ENCODE peak calls at places on chromosomes 16 and 17, in seven cellular contexts. J, S, O, B, V, C and A are unnamed samples.

GRCh38 chr17:83182620-83183063 is 103.2 kb downstream of the METRNL start:
- DNase-seq in J (no peak), S (no peak), O (no peak), B (no peak), V (no peak), C (peak; percentile 74), A (peak; percentile 77)

GRCh38 chr17:50185724-50186545 is 15.5 kb downstream of the COL1A1 start:
- DNase-seq in J (no peak), S (no peak), O (no peak), B (no peak), V (no peak), C (no peak), A (no peak)

GRCh38 chr17:8075081-8075480 is 12.4 kb downstream of the ALOX12B start:
- DNase-seq in J (no peak), S (no peak), O (no peak), B (peak; percentile 21), V (no peak), C (peak; percentile 53), A (no peak)

GRCh38 chr17:7586673-7587419 is 3.0 kb downstream of the SOX15 start:
- DNase-seq in J (peak; percentile 54), S (no peak), O (peak; percentile 64), B (no peak), V (peak; percentile 66), C (no peak), A (no peak)

GRCh38 chr17:63497708-63498483 is 21.0 kb downstream of the ACE start:
- DNase-seq in J (no peak), S (no peak), O (no peak), B (no peak), V (peak; percentile 85), C (no peak), A (no peak)

GRCh38 chr16:80738521-80738920 is 65.9 kb downstream of the CDYL2 start:
- DNase-seq in J (no peak), S (no peak), O (no peak), B (no peak), V (no peak), C (no peak), A (no peak)

GRCh38 chr16:66928702-66929388 is 3.5 kb upstream of the RRAD start:
- DNase-seq in J (no peak), S (no peak), O (peak; percentile 49), B (no peak), V (peak; percentile 88), C (no peak), A (no peak)

GRCh38 chr17:17523001-17523713 is 27.0 kb upstream of the RASD1 start:
- DNase-seq in J (peak; percentile 89), S (no peak), O (no peak), B (no peak), V (peak; percentile 25), C (no peak), A (no peak)

GRCh38 chr17:69466905-69467630 is 52.6 kb downstream of the MAP2K6 start:
- DNase-seq in J (no peak), S (no peak), O (no peak), B (no peak), V (peak; percentile 65), C (no peak), A (no peak)

GRCh38 chr17:181213-182163 is at the start of gene DOC2B:
- DNase-seq in J (peak; percentile 69), S (peak; percentile 19), O (peak; percentile 39), B (peak; percentile 89), V (peak; percentile 74), C (no peak), A (no peak)

GRCh38 chr16:88782454-88783390 is 2.3 kb downstream of the PIEZO1 start:
- DNase-seq in J (no peak), S (no peak), O (no peak), B (peak; percentile 80), V (no peak), C (peak; percentile 80), A (no peak)

GRCh38 chr17:75036643-75037268 is 10.0 kb downstream of the ATP5PD start:
- DNase-seq in J (peak; percentile 85), S (peak; percentile 78), O (peak; percentile 90), B (peak; percentile 91), V (peak; percentile 72), C (peak; percentile 96), A (peak; percentile 94)

GRCh38 chr17:79913451-79913850 is 74.2 kb upstream of the CBX4 start:
- DNase-seq in J (no peak), S (no peak), O (no peak), B (peak; percentile 39), V (peak; percentile 0), C (no peak), A (no peak)

GRCh38 chr17:44210342-44211192 is 8.9 kb downstream of the UBTF start:
- DNase-seq in J (peak; percentile 92), S (peak; percentile 75), O (peak; percentile 92), B (peak; percentile 99), V (peak; percentile 94), C (peak; percentile 96), A (peak; percentile 91)

GRCh38 chr17:65101371-65101770 is 35.8 kb upstream of the RGS9 start:
- DNase-seq in J (no peak), S (no peak), O (no peak), B (no peak), V (no peak), C (peak; percentile 66), A (no peak)

GRCh38 chr17:13477180-13477611 is 124.5 kb downstream of the HS3ST3A1 start:
- DNase-seq in J (no peak), S (no peak), O (no peak), B (no peak), V (no peak), C (no peak), A (no peak)

GRCh38 chr16:86514656-86515376 is 4.5 kb downstream of the FOXF1 start:
- DNase-seq in J (no peak), S (no peak), O (no peak), B (no peak), V (no peak), C (no peak), A (no peak)

GRCh38 chr16:56610609-56611111 is 2.3 kb downstream of the MT2A start:
- DNase-seq in J (no peak), S (no peak), O (no peak), B (no peak), V (no peak), C (no peak), A (no peak)

GRCh38 chr16:733382-734207 is 6.7 kb downstream of the HAGHL start:
- DNase-seq in J (no peak), S (no peak), O (no peak), B (peak; percentile 75), V (peak; percentile 79), C (peak; percentile 61), A (no peak)

GRCh38 chr17:58432806-58433573 is 15.7 kb upstream of the RNF43 start:
- DNase-seq in J (no peak), S (no peak), O (no peak), B (no peak), V (no peak), C (no peak), A (no peak)

GRCh38 chr17:47704116-47704515 is 10.2 kb downstream of the TBKBP1 start:
- DNase-seq in J (no peak), S (no peak), O (peak; percentile 29), B (peak; percentile 91), V (peak; percentile 25), C (peak; percentile 54), A (no peak)

GRCh38 chr17:50177983-50178834 is 12.4 kb downstream of the SGCA start:
- DNase-seq in J (peak; percentile 79), S (peak; percentile 84), O (peak; percentile 79), B (peak; percentile 91), V (peak; percentile 80), C (peak; percentile 95), A (no peak)

GRCh38 chr16:86072328-86073102 is 173.6 kb downstream of the IRF8 start:
- DNase-seq in J (peak; percentile 61), S (peak; percentile 53), O (peak; percentile 69), B (peak; percentile 71), V (peak; percentile 81), C (peak; percentile 89), A (no peak)

GRCh38 chr16:30761427-30761927 is 385 bp downstream of the CFAP119 start:
- DNase-seq in J (no peak), S (no peak), O (peak; percentile 43), B (peak; percentile 85), V (peak; percentile 80), C (no peak), A (no peak)

GRCh38 chr17:58357312-58358297 is 5.6 kb upstream of the SUPT4H1 start:
- DNase-seq in J (no peak), S (no peak), O (no peak), B (no peak), V (no peak), C (no peak), A (no peak)

GRCh38 chr17:79971651-79972050 is 64.0 kb downstream of the TBC1D16 start:
- DNase-seq in J (no peak), S (no peak), O (no peak), B (no peak), V (no peak), C (peak; percentile 54), A (peak; percentile 38)

GRCh38 chr17:42413464-42414040 is 9.5 kb downstream of the CAVIN1 start:
- DNase-seq in J (no peak), S (no peak), O (no peak), B (no peak), V (no peak), C (no peak), A (no peak)

GRCh38 chr16:84928679-84929420 is 82.5 kb downstream of the ZDHHC7 start:
- DNase-seq in J (peak; percentile 70), S (no peak), O (peak; percentile 58), B (peak; percentile 79), V (no peak), C (peak; percentile 94), A (peak; percentile 93)
- H3K4me1 ChIP-seq in J (peaks cover 13% of the 10 kb centered on the region), S (no peaks in the 10 kb centered on the region), O (peaks cover 9% of the 10 kb centered on the region), B (peaks cover 33% of the 10 kb centered on the region), V (no peaks in the 10 kb centered on the region), C (peaks cover 24% of the 10 kb centered on the region), A (peaks cover 50% of the 10 kb centered on the region)

DNA sequence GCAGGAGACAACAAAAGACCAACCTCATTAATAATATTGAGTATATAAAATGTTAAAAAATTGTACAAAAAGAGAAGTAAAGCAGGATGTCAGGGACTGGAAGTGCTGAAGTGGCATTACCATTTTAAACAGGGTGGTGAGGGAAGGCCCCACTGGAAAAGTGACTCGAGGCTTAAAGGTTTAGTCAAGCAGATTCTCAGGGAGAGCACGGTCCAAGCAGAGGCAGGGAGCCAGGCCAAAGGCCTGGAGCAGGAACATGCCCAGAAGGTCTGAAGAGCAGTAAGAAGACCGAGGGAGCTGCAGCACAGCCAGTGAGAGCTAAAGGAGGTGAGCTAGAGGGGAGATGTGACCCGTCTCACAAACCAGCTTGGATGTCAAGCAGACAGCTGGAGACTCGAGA is 7.6 kb downstream of the XPO6 start:
- DNase-seq in J (no peak), S (no peak), O (no peak), B (no peak), V (no peak), C (no peak), A (no peak)
- TF ChIP-seq POLR2AphosphoS5 in J (no peak), S (no peak), O (no peak), B (no peak), V (no peak), C (no peak), A (no peak)

GRCh38 chr17:34254651-34255380 is at the start of gene CCL2:
- DNase-seq in J (peak; percentile 33), S (peak; percentile 73), O (peak; percentile 50), B (no peak), V (peak; percentile 85), C (peak; percentile 92), A (peak; percentile 81)
- H3K4me1 ChIP-seq in J (peaks cover 45% of the 10 kb centered on the region), S (peaks cover 13% of the 10 kb centered on the region), O (peaks cover 44% of the 10 kb centered on the region), B (peaks cover 35% of the 10 kb centered on the region), V (peaks cover 35% of the 10 kb centered on the region), C (peaks cover 66% of the 10 kb centered on the region), A (peaks cover 64% of the 10 kb centered on the region)

DNA sequence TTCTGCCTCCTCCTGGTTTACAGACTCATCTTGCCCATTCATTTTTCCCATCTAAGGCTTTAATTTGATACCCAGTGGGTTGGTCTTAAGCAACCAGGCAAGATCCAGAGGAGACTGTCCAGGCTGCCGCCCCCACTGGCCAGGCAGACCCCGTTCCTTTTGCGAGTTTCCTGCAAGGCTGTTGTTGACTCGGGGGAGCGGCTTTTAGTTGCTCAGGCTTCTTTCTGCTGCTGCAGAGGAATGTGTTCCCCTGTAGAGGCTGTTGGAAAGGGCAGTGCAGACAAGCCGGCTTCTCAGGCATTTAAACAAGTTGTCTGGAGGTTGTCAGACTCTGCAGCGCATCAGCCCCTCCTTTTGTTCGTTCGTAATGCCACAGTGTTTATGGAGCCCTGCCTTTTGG is 231.2 kb downstream of the PRKCA start:
- DNase-seq in J (no peak), S (peak; percentile 15), O (no peak), B (no peak), V (peak; percentile 75), C (peak; percentile 73), A (no peak)
- TF ChIP-seq POLR2AphosphoS5 in J (no peak), S (no peak), O (no peak), B (no peak), V (no peak), C (peak; percentile 36), A (no peak)